ENCODE peak calls at places on chromosome 3, in seven cellular contexts. F is tibial nerve, N is AG04449, W is neural progenitor cell, C is SK-N-SH, M is IMR-90, B is cardiac muscle cell. E is an unnamed sample.

GRCh38 chr3:12446298-12446697 is 38.0 kb upstream of the TSEN2 start:
- DNase-seq in W (no peak), M (no peak), N (no peak), F (no peak), C (no peak), B (no peak), E (no peak)

GRCh38 chr3:17183951-17184550 is 299.3 kb downstream of the PLCL2 start:
- DNase-seq in F (no peak), N (no peak), C (no peak), W (no peak), M (peak; percentile 62), B (peak; percentile 49), E (peak; percentile 16)

GRCh38 chr3:113275876-113276580 is 64.7 kb downstream of the BOC start:
- DNase-seq in W (peak; percentile 93), N (no peak), B (peak; percentile 69), F (peak; percentile 60), C (no peak), M (peak; percentile 41), E (peak; percentile 38)

GRCh38 chr3:132033471-132033870 is 1.3 kb downstream of the CPNE4 start:
- DNase-seq in W (peak; percentile 35), N (no peak), B (no peak), C (no peak), M (no peak), F (no peak), E (no peak)

GRCh38 chr3:57397175-57398026 is 104.9 kb upstream of the ASB14 start:
- DNase-seq in C (peak; percentile 19), B (peak; percentile 75), F (peak; percentile 20), N (no peak), M (peak; percentile 42), W (peak; percentile 59), E (peak; percentile 1)

GRCh38 chr3:143242101-143242500 is 122.5 kb downstream of the CHST2 start:
- DNase-seq in N (no peak), B (no peak), F (no peak), M (peak; percentile 22), C (no peak), W (no peak), E (no peak)

GRCh38 chr3:157531771-157532170 is 28.6 kb upstream of the VEPH1 start:
- DNase-seq in M (peak; percentile 21), F (no peak), B (peak; percentile 43), W (no peak), C (no peak), N (no peak), E (no peak)

GRCh38 chr3:111668912-111669488 is 73.9 kb upstream of the ZBED2 start:
- DNase-seq in C (peak; percentile 48), B (peak; percentile 74), F (no peak), W (peak; percentile 68), M (peak; percentile 76), N (no peak), E (peak; percentile 55)

GRCh38 chr3:147589016-147589415 is 179.9 kb downstream of the ZIC1 start:
- DNase-seq in B (no peak), N (no peak), M (no peak), W (no peak), C (no peak), F (no peak), E (no peak)

GRCh38 chr3:155991291-155991690 is 120.8 kb downstream of the GMPS start:
- DNase-seq in F (no peak), C (no peak), B (no peak), M (no peak), W (no peak), N (no peak), E (no peak)

GRCh38 chr3:25820372-25820771 is 30.5 kb downstream of the OXSM start:
- DNase-seq in N (peak; percentile 91), W (no peak), F (no peak), C (no peak), B (peak; percentile 95), M (peak; percentile 99), E (peak; percentile 83)

GRCh38 chr3:139520028-139520737 is 19.4 kb downstream of the RBP1 start:
- DNase-seq in F (no peak), C (no peak), B (peak; percentile 50), W (no peak), M (peak; percentile 38), N (no peak), E (no peak)

GRCh38 chr3:30098656-30099454 is 507.5 kb upstream of the TGFBR2 start:
- DNase-seq in M (peak; percentile 60), B (peak; percentile 72), W (peak; percentile 18), C (no peak), F (no peak), N (no peak), E (no peak)

GRCh38 chr3:153970735-153971347 is 150.3 kb upstream of the ARHGEF26 start:
- DNase-seq in W (no peak), M (peak; percentile 34), F (no peak), N (no peak), C (peak; percentile 5), B (peak; percentile 55), E (no peak)

GRCh38 chr3:151037746-151038145 is 47.7 kb upstream of the MED12L start:
- DNase-seq in C (no peak), N (peak; percentile 64), M (peak; percentile 97), W (no peak), B (peak; percentile 96), F (no peak), E (peak; percentile 83)

GRCh38 chr3:81152156-81152555 is 609.3 kb downstream of the GBE1 start:
- DNase-seq in W (no peak), F (no peak), C (no peak), N (no peak), B (no peak), M (no peak), E (no peak)

GRCh38 chr3:48565591-48566400 is 2.2 kb upstream of the UCN2 start:
- DNase-seq in W (no peak), N (no peak), B (peak; percentile 69), F (no peak), M (peak; percentile 64), C (no peak), E (no peak)

GRCh38 chr3:127796751-127797150 is 25.6 kb downstream of the MGLL start:
- DNase-seq in C (peak; percentile 78), F (no peak), M (no peak), B (no peak), W (no peak), N (no peak), E (no peak)

GRCh38 chr3:157275832-157276231 is 115.9 kb upstream of the CCNL1 start:
- DNase-seq in B (no peak), M (no peak), W (no peak), F (no peak), C (no peak), N (no peak), E (no peak)

DNA sequence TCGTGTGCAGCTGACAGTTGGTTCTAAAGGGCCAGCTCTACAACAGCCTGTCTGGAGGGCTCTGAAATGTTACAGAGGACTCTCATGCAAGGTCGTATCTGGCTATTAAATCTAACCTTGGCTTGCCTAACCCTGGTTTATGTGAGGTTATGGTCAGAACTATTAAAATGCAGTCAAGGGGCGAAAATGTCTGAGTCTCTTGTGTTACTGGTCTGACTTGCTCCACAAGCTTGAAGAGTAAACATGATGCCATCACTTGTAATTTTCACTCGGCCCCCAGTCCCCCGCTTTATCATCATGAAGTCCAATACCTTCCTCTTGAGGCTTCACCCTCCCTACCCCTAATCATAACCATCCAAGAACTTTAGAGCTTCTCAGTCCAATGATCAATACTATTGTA is 9.4 kb downstream of the ENTPD3 start:
- DNase-seq in N (no peak), B (no peak), F (no peak), C (no peak), W (no peak), M (no peak), E (no peak)
- TF ChIP-seq CTCF in N (no peak), B (no peak), F (no peak), C (no peak), W (no peak), M (no peak), E (no peak)

DNA sequence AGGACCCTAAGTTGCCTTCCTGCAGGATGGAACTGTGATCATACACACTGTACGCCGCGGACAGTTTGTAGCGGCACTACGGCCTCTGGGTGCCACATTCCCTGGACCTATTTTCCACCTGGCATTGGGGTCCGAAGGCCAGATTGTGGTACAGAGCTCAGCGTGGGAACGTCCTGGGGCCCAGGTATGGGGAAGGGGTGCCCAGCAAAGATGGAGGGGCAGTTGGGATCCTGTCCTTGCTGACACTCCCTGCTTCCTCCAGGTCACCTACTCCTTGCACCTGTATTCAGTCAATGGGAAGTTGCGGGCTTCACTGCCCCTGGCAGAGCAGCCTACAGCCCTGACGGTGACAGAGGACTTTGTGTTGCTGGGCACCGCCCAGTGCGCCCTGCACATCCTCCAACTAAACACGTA is 28.8 kb downstream of the NBEAL2 start:
- DNase-seq in W (no peak), B (no peak), C (peak; percentile 23), N (no peak), F (no peak), M (no peak), E (no peak)
- H3K4me3 ChIP-seq in W (no peak overlapping the region), B (no peak overlapping the region), C (no peak overlapping the region), N (no peak overlapping the region), F (no peak overlapping the region), M (no peak overlapping the region), E (no peak overlapping the region)

DNA sequence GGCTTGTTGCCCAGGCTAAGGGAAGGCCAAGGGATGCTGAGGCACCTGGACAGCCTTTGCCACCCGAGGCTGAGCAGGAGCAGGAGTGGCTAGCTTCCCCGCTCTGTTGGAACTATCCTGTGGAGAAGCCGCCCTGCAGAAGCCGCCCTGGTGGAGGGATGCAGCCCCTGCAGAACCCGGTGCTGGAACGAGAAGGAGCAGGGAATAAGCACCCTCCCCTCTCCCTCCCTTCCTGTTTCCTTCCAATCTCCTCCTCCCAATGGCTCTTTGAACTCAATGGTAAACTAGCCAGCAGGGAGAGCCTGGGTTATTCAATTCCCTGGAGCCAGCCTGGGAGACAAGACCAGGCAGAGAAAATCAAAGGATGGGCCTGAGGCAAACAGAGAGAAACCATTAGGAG is 11.8 kb upstream of the HRG start:
- DNase-seq in B (peak; percentile 26), M (no peak), N (no peak), W (peak; percentile 48), C (peak; percentile 32), F (no peak), E (no peak)
- TF ChIP-seq CTCF in B (peak; percentile 18), M (no peak), N (no peak), W (peak; percentile 34), C (peak; percentile 8), F (no peak), E (no peak)

GRCh38 chr3:185927501-185928200 is 10.2 kb downstream of the TRA2B start:
- DNase-seq in B (no peak), F (no peak), C (no peak), M (no peak), W (no peak), N (no peak), E (no peak)

GRCh38 chr3:185928532-185928931 is 9.3 kb downstream of the TRA2B start:
- DNase-seq in F (no peak), C (no peak), B (no peak), N (no peak), W (peak; percentile 37), M (no peak), E (no peak)

GRCh38 chr3:185924375-185924774 is 13.4 kb downstream of the TRA2B start:
- DNase-seq in C (no peak), M (no peak), W (no peak), F (no peak), B (no peak), N (no peak), E (no peak)

GRCh38 chr3:185925353-185925752 is 12.5 kb downstream of the TRA2B start:
- DNase-seq in F (no peak), B (no peak), M (no peak), N (no peak), C (no peak), W (peak; percentile 22), E (no peak)

DNA sequence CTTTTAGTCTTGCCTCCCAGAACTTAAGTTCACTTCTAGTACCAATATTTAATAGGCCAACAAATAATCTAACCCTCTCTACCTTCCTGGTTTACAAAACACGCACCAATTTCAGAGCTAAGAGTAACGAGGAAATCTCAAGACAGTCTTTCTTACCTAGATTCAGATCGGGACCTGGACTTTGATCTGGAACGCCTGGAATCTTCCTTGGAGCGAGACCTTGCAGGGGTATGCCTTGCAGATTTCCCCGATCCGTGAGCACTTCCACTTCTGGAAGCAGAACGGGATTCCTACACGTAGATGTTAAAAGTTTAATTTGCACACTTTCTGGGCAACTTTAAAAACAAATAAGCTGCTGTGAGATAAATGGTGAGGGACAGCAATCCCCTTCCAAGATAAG is 11.4 kb downstream of the TRA2B start:
- DNase-seq in F (no peak), C (no peak), W (no peak), M (no peak), B (no peak), N (no peak), E (no peak)
- H3K4me3 ChIP-seq in F (no peak overlapping the region), C (no peak overlapping the region), W (peak overlapping the region; percentile 89), M (no peak overlapping the region), B (no peak overlapping the region), N (no peak overlapping the region), E (no peak overlapping the region)